ENCODE peak calls at places on chromosome 13, in nine cellular contexts. J is iris pigment epithelial cell; K is EL; S is right cardiac atrium; I is activated naive CD4-positive, alpha-beta T cell; X is NCI-H1694 treated with DMSO at 0.1 percent for 48 hours; H is stimulated activated CD8-positive, alpha-beta memory T cell treated with anti-CD3 and anti-CD28 coated beads, Interleukin-4, amount 100 ng/mL, for 1 hour; U is putamen; A is LoVo. C is an unnamed sample.

GRCh38 chr13:31982540-31982939 is 49.0 kb upstream of the FRY start:
- DNase-seq in J (peak), K (peak), S (peak), I (no peak), X (peak), H (no peak), U (no peak), A (peak), C (peak)

GRCh38 chr13:94243551-94243950 is 235.9 kb downstream of the DCT start:
- DNase-seq in J (no peak), K (no peak), S (no peak), I (no peak), X (no peak), H (no peak), U (no peak), A (no peak), C (no peak)

GRCh38 chr13:28337196-28338045 is 157.5 kb downstream of the FLT1 start:
- DNase-seq in J (peak), K (peak), S (no peak), I (no peak), X (no peak), H (no peak), U (no peak), A (peak), C (peak)

GRCh38 chr13:41408061-41408460 is 49.3 kb upstream of the RGCC start:
- DNase-seq in J (no peak), K (no peak), S (no peak), I (no peak), X (no peak), H (no peak), U (no peak), A (no peak), C (peak)

GRCh38 chr13:66634384-66634783 is 595.8 kb downstream of the PCDH9 start:
- DNase-seq in J (peak), K (no peak), S (no peak), I (no peak), X (no peak), H (no peak), U (no peak), A (no peak), C (no peak)

GRCh38 chr13:51814825-51815650 is 11.1 kb upstream of the DHRS12 start:
- DNase-seq in J (peak), K (peak), S (peak), I (peak), X (peak), H (peak), U (no peak), A (peak), C (peak)

GRCh38 chr13:55244991-55245644 is 1895.6 kb upstream of the PRR20A start:
- DNase-seq in J (no peak), K (no peak), S (no peak), I (no peak), X (peak), H (no peak), U (no peak), A (peak), C (no peak)

GRCh38 chr13:113744197-113745000 is 14.6 kb upstream of the TMEM255B start:
- DNase-seq in J (no peak), K (no peak), S (no peak), I (no peak), X (no peak), H (no peak), U (no peak), A (no peak), C (no peak)

GRCh38 chr13:46296920-46297319 is 85.2 kb downstream of the LRRC63 start:
- DNase-seq in J (peak), K (peak), S (no peak), I (no peak), X (no peak), H (no peak), U (no peak), A (peak), C (peak)

GRCh38 chr13:59360108-59360507 is 803.6 kb downstream of the DIAPH3 start:
- DNase-seq in J (peak), K (no peak), S (no peak), I (no peak), X (no peak), H (no peak), U (no peak), A (no peak), C (no peak)